ENCODE peak calls at places on chromosomes 4 and X, in six cellular contexts. Y, G, B, I, A and E are unnamed samples.

GRCh38 chrX:8139713-8140112 is 31.4 kb downstream of the VCX2 start:
- DNase-seq in Y (no peak), G (no peak), B (no peak), I (no peak), A (peak), E (no peak)

GRCh38 chrX:37685452-37686347 is at the start of gene XK:
- DNase-seq in Y (peak), G (peak), B (no peak), I (peak), A (peak), E (peak)

GRCh38 chrX:53895270-53895669 is 149.0 kb downstream of the PHF8 start:
- DNase-seq in Y (no peak), G (no peak), B (no peak), I (no peak), A (no peak), E (no peak)

GRCh38 chr4:48602763-48603162 is 112.7 kb downstream of the ZAR1 start:
- DNase-seq in Y (no peak), G (no peak), B (no peak), I (no peak), A (no peak), E (no peak)

GRCh38 chrX:134670241-134670811 is 12.1 kb upstream of the PLAC1 start:
- DNase-seq in Y (no peak), G (peak), B (no peak), I (peak), A (peak), E (no peak)

GRCh38 chr4:20159516-20159915 is 92.2 kb upstream of the SLIT2 start:
- DNase-seq in Y (no peak), G (no peak), B (no peak), I (no peak), A (no peak), E (no peak)

GRCh38 chr4:2741626-2742025 is 14.5 kb downstream of the TNIP2 start:
- DNase-seq in Y (no peak), G (no peak), B (no peak), I (no peak), A (no peak), E (no peak)

GRCh38 chr4:19241845-19242244 is 1009.9 kb upstream of the SLIT2 start:
- DNase-seq in Y (no peak), G (no peak), B (no peak), I (no peak), A (peak), E (no peak)

GRCh38 chr4:183505556-183506388 is 914 bp downstream of the ING2 start:
- DNase-seq in Y (peak), G (peak), B (peak), I (peak), A (peak), E (peak)

GRCh38 chrX:5810636-5811035 is 418.0 kb downstream of the NLGN4X start:
- DNase-seq in Y (no peak), G (no peak), B (no peak), I (no peak), A (no peak), E (no peak)

GRCh38 chr4:29277381-29277780 is 1442.8 kb upstream of the PCDH7 start:
- DNase-seq in Y (no peak), G (no peak), B (no peak), I (no peak), A (peak), E (no peak)

GRCh38 chr4:189090174-189090814 is 850.4 kb upstream of the FRG1 start:
- DNase-seq in Y (no peak), G (peak), B (no peak), I (peak), A (peak), E (no peak)

GRCh38 chrX:12988797-12989196 is 13.9 kb downstream of the TMSB4X start:
- DNase-seq in Y (no peak), G (no peak), B (no peak), I (no peak), A (peak), E (no peak)

GRCh38 chrX:150761819-150762216 is 68.6 kb downstream of the MTMR1 start:
- DNase-seq in Y (no peak), G (no peak), B (no peak), I (no peak), A (no peak), E (no peak)

GRCh38 chrX:119190736-119191282 is 45.3 kb upstream of the PGRMC1 start:
- DNase-seq in Y (no peak), G (no peak), B (no peak), I (no peak), A (peak), E (no peak)

GRCh38 chr4:184384056-184384809 is 90.1 kb downstream of the IRF2 start:
- DNase-seq in Y (peak), G (peak), B (peak), I (no peak), A (peak), E (peak)

GRCh38 chrX:31931225-31931624 is 859.4 kb upstream of the FTHL17 start:
- DNase-seq in Y (no peak), G (no peak), B (no peak), I (no peak), A (peak), E (no peak)

GRCh38 chr4:98603683-98604573 is 54.5 kb downstream of the TSPAN5 start:
- DNase-seq in Y (no peak), G (no peak), B (no peak), I (no peak), A (peak), E (peak)

GRCh38 chrX:130055899-130056298 is 54.4 kb downstream of the ELF4 start:
- DNase-seq in Y (no peak), G (peak), B (no peak), I (no peak), A (no peak), E (no peak)

GRCh38 chrX:140477987-140478386 is 26.9 kb downstream of the SOX3 start:
- DNase-seq in Y (no peak), G (peak), B (no peak), I (peak), A (no peak), E (no peak)

GRCh38 chr4:139740531-139741041 is 75.0 kb downstream of the MGST2 start:
- DNase-seq in Y (no peak), G (no peak), B (no peak), I (no peak), A (peak), E (no peak)

GRCh38 chr4:81954266-81954665 is 419.5 kb downstream of the HNRNPD start:
- DNase-seq in Y (no peak), G (no peak), B (no peak), I (no peak), A (no peak), E (no peak)

GRCh38 chr4:156672492-156672891 is 299.1 kb downstream of the PDGFC start:
- DNase-seq in Y (no peak), G (no peak), B (no peak), I (no peak), A (peak), E (no peak)

GRCh38 chrX:109472939-109473713 is 8.8 kb downstream of the GUCY2F start:
- DNase-seq in Y (no peak), G (peak), B (peak), I (peak), A (peak), E (peak)
- H3K4me3 ChIP-seq in Y (no peak), G (no peak), B (no peak), I (no peak), A (no peak), E (no peak)

GRCh38 chrX:36573720-36574119 is 434.4 kb upstream of the FAM47C start:
- DNase-seq in Y (no peak), G (no peak), B (no peak), I (no peak), A (no peak), E (no peak)

GRCh38 chrX:36577006-36577405 is 431.2 kb upstream of the FAM47C start:
- DNase-seq in Y (no peak), G (no peak), B (no peak), I (no peak), A (no peak), E (no peak)

DNA sequence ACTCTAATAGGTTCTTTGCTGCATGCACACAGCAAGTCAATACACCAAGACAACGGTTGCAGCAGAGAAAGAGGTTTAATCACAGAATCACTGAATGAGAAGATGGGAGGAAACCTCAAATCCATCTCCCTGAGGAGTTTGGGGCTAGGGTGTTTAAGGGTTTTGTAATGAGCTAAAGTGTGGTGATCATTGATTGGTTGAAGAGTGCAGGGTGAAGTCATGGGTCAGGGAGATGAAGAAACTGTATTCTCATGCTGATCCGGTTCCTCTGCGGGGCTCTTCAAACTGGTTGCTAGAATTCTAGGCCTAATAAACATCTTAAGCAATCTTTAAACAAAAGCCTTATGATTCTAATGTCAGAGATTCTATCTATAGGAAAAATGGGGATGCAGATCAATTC is 432.5 kb upstream of the FAM47C start:
- DNase-seq in Y (no peak), G (peak), B (no peak), I (peak), A (no peak), E (no peak)
- H3K4me3 ChIP-seq in Y (no peak), G (no peak), B (no peak), I (no peak), A (no peak), E (no peak)

GRCh38 chrX:110315541-110315940 is 2.3 kb downstream of the AMMECR1 start:
- DNase-seq in Y (peak), G (no peak), B (no peak), I (no peak), A (peak), E (peak)
- H3K4me3 ChIP-seq in Y (peak), G (peak), B (peak), I (no peak), A (peak), E (peak)

DNA sequence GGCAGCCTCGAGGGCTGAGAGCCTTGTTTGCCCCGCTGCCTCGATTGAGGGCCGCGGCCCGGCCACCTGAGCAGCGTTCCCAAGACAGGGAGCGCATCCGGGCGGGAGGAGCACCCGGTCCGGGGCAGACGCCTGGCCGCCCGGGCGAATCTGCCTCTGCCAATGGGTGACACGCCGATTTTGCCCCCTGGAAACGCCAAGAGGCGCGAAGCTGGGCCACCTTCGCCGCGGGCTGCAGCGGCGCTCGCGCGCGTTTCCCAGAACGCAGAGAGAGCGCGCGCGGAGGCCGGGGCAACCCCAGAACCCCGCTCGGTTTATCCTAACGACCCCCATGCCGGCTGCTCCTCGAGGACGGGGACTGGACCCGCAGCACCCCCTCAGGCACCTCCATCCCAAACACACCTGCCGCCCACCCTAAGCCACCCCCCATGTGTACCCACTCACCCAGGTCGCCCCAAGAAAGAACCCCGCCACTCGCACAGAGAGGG is 576 bp downstream of the MAP7D2 start:
- DNase-seq in Y (no peak), G (peak), B (no peak), I (no peak), A (no peak), E (no peak)
- H3K4me3 ChIP-seq in Y (no peak), G (peak), B (no peak), I (peak), A (peak), E (no peak)

GRCh38 chrX:45186643-45187026 is 14.0 kb downstream of the DIPK2B start:
- DNase-seq in Y (no peak), G (no peak), B (no peak), I (no peak), A (no peak), E (no peak)
- H3K4me3 ChIP-seq in Y (no peak), G (no peak), B (no peak), I (no peak), A (no peak), E (no peak)

GRCh38 chr4:4859010-4859798 is at the start of gene MSX1:
- DNase-seq in Y (peak), G (peak), B (peak), I (peak), A (peak), E (peak)
- H3K4me3 ChIP-seq in Y (peak), G (peak), B (peak), I (peak), A (peak), E (peak)

GRCh38 chr4:16779028-16779675 is 119.3 kb downstream of the LDB2 start:
- DNase-seq in Y (no peak), G (no peak), B (no peak), I (no peak), A (peak), E (no peak)

GRCh38 chr4:16777726-16778125 is 120.7 kb downstream of the LDB2 start:
- DNase-seq in Y (no peak), G (no peak), B (no peak), I (no peak), A (no peak), E (no peak)

GRCh38 chr4:16788893-16789292 is 109.6 kb downstream of the LDB2 start:
- DNase-seq in Y (no peak), G (no peak), B (no peak), I (no peak), A (no peak), E (no peak)

GRCh38 chr4:16785800-16786527 is 112.5 kb downstream of the LDB2 start:
- DNase-seq in Y (no peak), G (no peak), B (no peak), I (no peak), A (peak), E (no peak)

DNA sequence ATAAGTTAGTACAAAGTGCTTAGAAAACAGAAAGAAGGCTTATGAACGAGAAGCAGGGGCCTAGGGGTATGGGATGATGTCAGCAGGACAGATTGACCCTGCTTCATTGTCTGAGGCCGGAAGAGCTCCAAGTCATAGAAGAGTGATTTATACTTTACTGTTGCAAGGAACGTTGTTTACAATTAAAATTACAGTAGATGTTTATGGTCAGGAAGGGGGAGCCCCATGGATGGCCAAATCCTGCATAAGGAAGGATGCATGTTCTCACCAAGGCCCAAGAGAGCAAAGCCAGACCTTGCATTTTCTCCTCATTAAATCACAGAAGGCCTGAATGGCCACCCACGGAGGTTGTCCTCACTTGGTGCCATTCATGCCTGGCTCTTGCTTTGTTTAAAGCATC is 115.3 kb downstream of the LDB2 start:
- DNase-seq in Y (no peak), G (peak), B (no peak), I (peak), A (peak), E (no peak)
- H3K4me3 ChIP-seq in Y (no peak), G (no peak), B (no peak), I (no peak), A (no peak), E (no peak)

GRCh38 chr4:13476152-13476551 is 8.0 kb downstream of the RAB28 start:
- DNase-seq in Y (no peak), G (no peak), B (no peak), I (no peak), A (no peak), E (no peak)
- H3K4me3 ChIP-seq in Y (no peak), G (no peak), B (no peak), I (no peak), A (no peak), E (no peak)

DNA sequence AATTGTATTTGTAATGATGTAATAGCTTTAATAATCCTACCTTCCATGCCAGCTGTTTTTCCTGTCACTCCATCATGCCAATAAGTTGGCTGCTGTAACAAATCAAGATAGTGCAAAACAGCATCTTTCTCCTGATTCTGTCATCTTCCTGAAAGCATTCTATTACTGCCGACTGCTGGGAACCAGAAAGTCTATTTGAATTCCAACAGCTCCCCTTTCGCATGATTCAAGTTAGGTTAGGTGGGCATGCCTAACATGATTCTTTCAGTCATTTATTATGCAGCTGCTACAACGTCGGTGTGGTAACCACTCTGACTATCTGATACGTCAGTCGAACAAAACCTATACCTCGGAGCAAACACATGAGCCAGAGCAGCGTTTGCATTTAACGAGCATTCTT is 127.9 kb upstream of the DMD start:
- DNase-seq in Y (no peak), G (peak), B (no peak), I (no peak), A (peak), E (no peak)
- H3K4me3 ChIP-seq in Y (no peak), G (no peak), B (no peak), I (no peak), A (peak), E (no peak)

GRCh38 chr4:38621831-38622230 is 42.2 kb upstream of the KLF3 start:
- DNase-seq in Y (no peak), G (no peak), B (no peak), I (no peak), A (no peak), E (no peak)

GRCh38 chr4:38621004-38621684 is 42.9 kb upstream of the KLF3 start:
- DNase-seq in Y (no peak), G (no peak), B (no peak), I (no peak), A (peak), E (no peak)

GRCh38 chr4:38620527-38620926 is 43.5 kb upstream of the KLF3 start:
- DNase-seq in Y (no peak), G (no peak), B (no peak), I (no peak), A (no peak), E (no peak)

GRCh38 chr4:38625508-38625907 is 38.5 kb upstream of the KLF3 start:
- DNase-seq in Y (no peak), G (no peak), B (no peak), I (no peak), A (no peak), E (no peak)

DNA sequence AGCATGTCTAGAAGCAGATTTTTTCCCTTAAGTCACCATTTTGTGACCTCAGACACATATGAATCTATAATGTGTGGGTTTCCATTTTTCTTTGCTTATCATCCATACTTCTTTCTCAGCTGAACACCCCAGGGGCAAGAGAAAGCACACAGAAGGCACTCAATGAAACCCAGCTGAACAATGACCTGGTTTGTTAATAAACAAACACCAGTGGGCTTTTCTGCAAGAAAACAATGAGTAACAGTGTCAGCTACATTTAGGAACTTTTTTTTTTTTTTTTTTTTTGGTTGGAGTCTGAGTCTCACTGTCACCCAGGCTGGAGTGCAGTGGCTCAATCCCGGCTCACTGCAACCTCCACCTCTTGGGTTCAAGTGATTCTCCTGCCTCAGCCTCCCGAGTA is 40.7 kb upstream of the KLF3 start:
- DNase-seq in Y (no peak), G (no peak), B (no peak), I (no peak), A (no peak), E (no peak)
- H3K4me3 ChIP-seq in Y (no peak), G (no peak), B (no peak), I (no peak), A (no peak), E (no peak)